ENCODE peak calls at places on chromosomes 13 and 19, in eight cellular contexts. B is mesenchymal stem cell; J is DMS153; N is NCI-H2107; V is H54; I is fibroblast of the aortic adventitia; O is stimulated activated CD8-positive, alpha-beta memory T cell treated with anti-CD3 and anti-CD28 coated beads, Interleukin-15, amount 100 ng/mL, for 48 hours; L is activated naive CD4-positive, alpha-beta T cell treated with Interleukin-2 at 50 U/mL for 16 hours. F is an unnamed sample.

GRCh38 chr19:15194938-15195337 is 5.9 kb downstream of the NOTCH3 start:
- DNase-seq in B (no peak), J (no peak), N (no peak), V (peak), I (peak), O (no peak), L (no peak), F (no peak)

GRCh38 chr19:2081873-2082810 is 14.0 kb downstream of the MOB3A start:
- DNase-seq in B (no peak), J (no peak), N (no peak), V (no peak), I (no peak), O (peak), L (peak), F (no peak)

GRCh38 chr19:12838182-12838890 is at the start of gene MAST1:
- DNase-seq in B (peak), J (no peak), N (no peak), V (peak), I (no peak), O (peak), L (peak), F (peak)

GRCh38 chr13:45325806-45326205 is 15.2 kb downstream of the TPT1 start:
- DNase-seq in B (peak), J (no peak), N (no peak), V (peak), I (peak), O (no peak), L (no peak), F (no peak)

GRCh38 chr19:3178377-3178972 is at the start of gene S1PR4:
- DNase-seq in B (no peak), J (no peak), N (no peak), V (no peak), I (no peak), O (peak), L (peak), F (no peak)

GRCh38 chr13:98503175-98504028 is 73.5 kb downstream of the STK24 start:
- DNase-seq in B (peak), J (no peak), N (no peak), V (no peak), I (no peak), O (no peak), L (no peak), F (no peak)

GRCh38 chr19:46916971-46917370 is 56.2 kb downstream of the ARHGAP35 start:
- DNase-seq in B (no peak), J (no peak), N (no peak), V (no peak), I (no peak), O (no peak), L (no peak), F (no peak)

GRCh38 chr13:50127017-50127725 is 111.9 kb downstream of the KCNRG start:
- DNase-seq in B (peak), J (no peak), N (no peak), V (no peak), I (peak), O (peak), L (peak), F (no peak)

GRCh38 chr19:21587117-21587461 is 81.7 kb downstream of the ZNF429 start:
- DNase-seq in B (no peak), J (no peak), N (no peak), V (no peak), I (no peak), O (no peak), L (no peak), F (no peak)

GRCh38 chr19:35000647-35001501 is 751 bp downstream of the GRAMD1A start:
- DNase-seq in B (peak), J (peak), N (no peak), V (peak), I (peak), O (peak), L (peak), F (peak)

GRCh38 chr13:73060251-73061160 is 1.7 kb downstream of the KLF5 start:
- DNase-seq in B (peak), J (no peak), N (no peak), V (peak), I (peak), O (no peak), L (no peak), F (peak)

GRCh38 chr13:110455941-110456340 is 105.6 kb downstream of the RAB20 start:
- DNase-seq in B (peak), J (peak), N (peak), V (peak), I (peak), O (peak), L (peak), F (peak)

GRCh38 chr19:16001481-16002312 is 52.9 kb downstream of the OR10H4 start:
- DNase-seq in B (peak), J (no peak), N (no peak), V (no peak), I (peak), O (peak), L (peak), F (no peak)

GRCh38 chr13:41610426-41610825 is 153.1 kb downstream of the RGCC start:
- DNase-seq in B (no peak), J (peak), N (peak), V (no peak), I (peak), O (no peak), L (no peak), F (peak)

GRCh38 chr19:5934779-5935472 is 20.9 kb downstream of the CAPS start:
- DNase-seq in B (peak), J (no peak), N (no peak), V (no peak), I (peak), O (no peak), L (no peak), F (no peak)

GRCh38 chr13:102825400-102825799 is 20.4 kb upstream of the ERCC5 start:
- DNase-seq in B (no peak), J (no peak), N (no peak), V (no peak), I (no peak), O (no peak), L (no peak), F (no peak)

GRCh38 chr19:17671906-17672305 is 16.2 kb downstream of the UNC13A start:
- DNase-seq in B (peak), J (peak), N (no peak), V (no peak), I (peak), O (no peak), L (peak), F (no peak)

GRCh38 chr13:52127783-52128702 is 830 bp downstream of the NEK5 start:
- DNase-seq in B (peak), J (peak), N (peak), V (peak), I (peak), O (peak), L (peak), F (peak)

GRCh38 chr19:19477705-19478383 is 37.5 kb downstream of the TSSK6 start:
- DNase-seq in B (no peak), J (no peak), N (no peak), V (no peak), I (peak), O (no peak), L (no peak), F (no peak)

GRCh38 chr13:91657283-91657682 is 258.9 kb downstream of the GPC5 start:
- DNase-seq in B (no peak), J (no peak), N (no peak), V (no peak), I (no peak), O (no peak), L (no peak), F (no peak)

GRCh38 chr13:53121131-53121773 is 92.6 kb downstream of the OLFM4 start:
- DNase-seq in B (no peak), J (no peak), N (no peak), V (no peak), I (no peak), O (no peak), L (no peak), F (no peak)

GRCh38 chr13:46495647-46496046 is 57.3 kb upstream of the LRCH1 start:
- DNase-seq in B (no peak), J (no peak), N (no peak), V (no peak), I (peak), O (no peak), L (no peak), F (no peak)